ENCODE peak calls at places on chromosomes 3 and 15, in ten cellular contexts. L is body of pancreas; X is AG04449; M is fibroblast of the aortic adventitia; J is psoas muscle; N is CD4-positive, alpha-beta T cell; V is dorsolateral prefrontal cortex; Q is WTC11; O is mucosa of descending colon; F is Calu3. Z is an unnamed sample.
A peak's percentile ranks its signal among the peaks of the same experiment; 100 is the strongest.

GRCh38 chr3:4750306-4751056 is 228.8 kb upstream of the BHLHE40 start:
- DNase-seq in L (no peak), X (no peak), M (no peak), J (no peak), N (no peak), V (peak; percentile 63), Q (no peak), O (no peak), F (no peak), Z (peak; percentile 32)

GRCh38 chr3:115804722-115805121 is 181.4 kb downstream of the GAP43 start:
- DNase-seq in L (no peak), X (peak; percentile 73), M (peak; percentile 91), J (no peak), N (no peak), V (no peak), Q (no peak), O (no peak), F (no peak), Z (no peak)

GRCh38 chr15:47824185-47824584 is 106.9 kb downstream of the SEMA6D start:
- DNase-seq in L (no peak), X (no peak), M (no peak), J (no peak), N (no peak), V (no peak), Q (no peak), O (no peak), F (no peak), Z (no peak)

GRCh38 chr3:151707216-151707615 is 26.5 kb upstream of the AADACL2 start:
- DNase-seq in L (no peak), X (no peak), M (peak; percentile 11), J (no peak), N (no peak), V (no peak), Q (no peak), O (no peak), F (no peak), Z (no peak)

GRCh38 chr3:109132801-109133473 is 3.6 kb upstream of the C3orf85 start:
- DNase-seq in L (peak; percentile 40), X (no peak), M (peak; percentile 13), J (no peak), N (no peak), V (no peak), Q (no peak), O (no peak), F (peak; percentile 15), Z (no peak)

GRCh38 chr3:100600181-100601042 is 9.0 kb upstream of the ADGRG7 start:
- DNase-seq in L (peak; percentile 4), X (no peak), M (no peak), J (no peak), N (no peak), V (no peak), Q (no peak), O (no peak), F (peak; percentile 48), Z (no peak)

GRCh38 chr3:36124118-36124796 is 256.0 kb upstream of the STAC start:
- DNase-seq in L (no peak), X (no peak), M (peak; percentile 73), J (no peak), N (no peak), V (no peak), Q (peak; percentile 70), O (no peak), F (peak; percentile 64), Z (peak; percentile 63)

GRCh38 chr3:85081191-85081895 is 122.6 kb downstream of the CADM2 start:
- DNase-seq in L (no peak), X (no peak), M (no peak), J (no peak), N (no peak), V (peak; percentile 21), Q (no peak), O (no peak), F (peak; percentile 34), Z (no peak)

GRCh38 chr15:100596792-100597191 is 5.2 kb downstream of the LINS1 start:
- DNase-seq in L (peak; percentile 7), X (no peak), M (peak; percentile 49), J (no peak), N (peak; percentile 88), V (no peak), Q (no peak), O (peak; percentile 62), F (no peak), Z (no peak)

GRCh38 chr15:30882861-30883433 is 20.8 kb upstream of the FAN1 start:
- DNase-seq in L (no peak), X (no peak), M (no peak), J (no peak), N (no peak), V (no peak), Q (no peak), O (no peak), F (no peak), Z (no peak)

GRCh38 chr15:48984811-48985352 is 21.2 kb upstream of the SHC4 start:
- DNase-seq in L (no peak), X (no peak), M (peak; percentile 42), J (no peak), N (no peak), V (no peak), Q (no peak), O (no peak), F (no peak), Z (no peak)

GRCh38 chr3:139888561-139889140 is 46.3 kb upstream of the CLSTN2 start:
- DNase-seq in L (no peak), X (no peak), M (no peak), J (no peak), N (no peak), V (no peak), Q (no peak), O (no peak), F (no peak), Z (no peak)

GRCh38 chr3:11405323-11405722 is 133.1 kb downstream of the ATG7 start:
- DNase-seq in L (no peak), X (no peak), M (no peak), J (no peak), N (no peak), V (no peak), Q (no peak), O (no peak), F (no peak), Z (no peak)

GRCh38 chr3:113747719-113748046 is 848 bp downstream of the ATP6V1A start:
- DNase-seq in L (no peak), X (no peak), M (no peak), J (no peak), N (no peak), V (no peak), Q (no peak), O (no peak), F (no peak), Z (no peak)

GRCh38 chr3:53675942-53676341 is 170.3 kb downstream of the CHDH start:
- DNase-seq in L (no peak), X (no peak), M (no peak), J (no peak), N (no peak), V (no peak), Q (no peak), O (no peak), F (no peak), Z (no peak)

GRCh38 chr15:89104172-89104564 is 15.9 kb downstream of the ABHD2 start:
- DNase-seq in L (no peak), X (no peak), M (peak; percentile 48), J (peak; percentile 82), N (no peak), V (no peak), Q (peak; percentile 17), O (no peak), F (no peak), Z (no peak)

GRCh38 chr15:40198364-40199085 is 37.7 kb downstream of the BUB1B start:
- DNase-seq in L (no peak), X (no peak), M (no peak), J (no peak), N (no peak), V (no peak), Q (no peak), O (no peak), F (no peak), Z (no peak)

GRCh38 chr3:72683068-72683467 is 165.2 kb downstream of the SHQ1 start:
- DNase-seq in L (no peak), X (no peak), M (no peak), J (no peak), N (no peak), V (no peak), Q (no peak), O (no peak), F (no peak), Z (no peak)

GRCh38 chr3:99023590-99024192 is 122.2 kb upstream of the DCBLD2 start:
- DNase-seq in L (no peak), X (no peak), M (peak; percentile 65), J (no peak), N (no peak), V (no peak), Q (no peak), O (no peak), F (peak; percentile 7), Z (peak; percentile 9)

GRCh38 chr15:60551781-60552161 is 72.8 kb upstream of the ICE2 start:
- DNase-seq in L (no peak), X (no peak), M (no peak), J (no peak), N (no peak), V (no peak), Q (no peak), O (no peak), F (peak; percentile 49), Z (no peak)
- TF ChIP-seq CTCF in L (no peak), X (no peak), M (no peak), J (peak; percentile 14), N (no peak), V (no peak), Q (no peak), O (no peak), F (peak; percentile 25), Z (no peak)

DNA sequence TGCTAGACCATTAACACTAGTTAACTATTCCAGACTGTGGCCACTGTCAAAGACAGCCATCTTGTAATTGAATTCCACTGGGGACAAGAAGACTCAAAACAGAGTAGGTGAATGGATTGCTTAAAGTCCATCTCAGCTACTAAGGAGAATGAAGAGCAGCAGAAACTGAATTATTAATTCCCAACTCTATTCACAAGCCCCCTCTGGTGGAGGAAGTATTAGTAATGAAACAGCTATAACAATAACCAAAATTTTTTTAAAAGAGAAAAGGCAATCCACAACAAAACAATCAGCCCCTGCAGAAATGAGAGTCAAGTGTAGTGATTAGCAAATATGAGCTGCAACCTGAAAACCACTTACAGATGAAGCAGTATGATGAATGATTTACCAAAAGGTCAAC is 302.8 kb downstream of the FHIT start:
- DNase-seq in L (no peak), X (no peak), M (peak; percentile 19), J (no peak), N (no peak), V (no peak), Q (no peak), O (no peak), F (no peak), Z (no peak)
- TF ChIP-seq CTCF in L (peak; percentile 26), X (peak; percentile 28), M (no peak), J (no peak), N (no peak), V (no peak), Q (no peak), O (no peak), F (no peak), Z (peak; percentile 32)

GRCh38 chr15:90930861-90931629 is 1.3 kb downstream of the HDDC3 start:
- DNase-seq in L (no peak), X (no peak), M (peak; percentile 35), J (peak; percentile 28), N (no peak), V (no peak), Q (no peak), O (no peak), F (no peak), Z (no peak)
- TF ChIP-seq CTCF in L (no peak), X (no peak), M (no peak), J (no peak), N (no peak), V (no peak), Q (no peak), O (no peak), F (no peak), Z (no peak)

GRCh38 chr15:90934949-90935751 is at the start of gene UNC45A:
- DNase-seq in L (peak; percentile 95), X (no peak), M (peak; percentile 74), J (peak; percentile 95), N (peak; percentile 97), V (peak; percentile 92), Q (peak; percentile 96), O (peak; percentile 98), F (peak; percentile 99), Z (peak; percentile 87)
- TF ChIP-seq CTCF in L (no peak), X (no peak), M (no peak), J (no peak), N (no peak), V (no peak), Q (no peak), O (no peak), F (no peak), Z (no peak)

Z was measured in endothelial cell.